ENCODE peak calls at places on chromosomes 13 and 19, in nine cellular contexts. One of them, this sample, is unnamed.
A peak's percentile ranks its signal among the peaks of the same experiment; 100 is the strongest.

GRCh38 chr13:27496006-27496405 is 45.6 kb upstream of the MTIF3 start:
- DNase-seq in right lobe of liver: no peak
- DNase-seq in stimulated activated CD8-positive, alpha-beta memory T cell treated with anti-CD3 and anti-CD28 coated beads, Interleukin-15, amount 100 ng/mL, for 24 hours: no peak
- DNase-seq in small intestine: no peak
- DNase-seq in HFF-Myc: no peak
- DNase-seq in head of caudate nucleus: no peak
- DNase-seq in AG04450: no peak
- DNase-seq in NCI-H1930: no peak
- DNase-seq in caudate nucleus: no peak
- DNase-seq in this sample: no peak

GRCh38 chr13:44106231-44107152 is 226.8 kb downstream of the LACC1 start:
- DNase-seq in HFF-Myc: no peak
- DNase-seq in stimulated activated CD8-positive, alpha-beta memory T cell treated with anti-CD3 and anti-CD28 coated beads, Interleukin-15, amount 100 ng/mL, for 24 hours: no peak
- DNase-seq in NCI-H1930: no peak
- DNase-seq in right lobe of liver: no peak
- DNase-seq in AG04450: no peak
- DNase-seq in head of caudate nucleus: no peak
- DNase-seq in small intestine: peak; percentile 59
- DNase-seq in caudate nucleus: no peak
- DNase-seq in this sample: no peak

GRCh38 chr19:15159251-15159650 is 41.5 kb downstream of the NOTCH3 start:
- DNase-seq in small intestine: no peak
- DNase-seq in HFF-Myc: no peak
- DNase-seq in right lobe of liver: no peak
- DNase-seq in stimulated activated CD8-positive, alpha-beta memory T cell treated with anti-CD3 and anti-CD28 coated beads, Interleukin-15, amount 100 ng/mL, for 24 hours: no peak
- DNase-seq in AG04450: no peak
- DNase-seq in NCI-H1930: no peak
- DNase-seq in caudate nucleus: no peak
- DNase-seq in head of caudate nucleus: no peak
- DNase-seq in this sample: no peak

GRCh38 chr13:29472317-29472961 is 123.0 kb downstream of the SLC7A1 start:
- DNase-seq in caudate nucleus: no peak
- DNase-seq in NCI-H1930: peak; percentile 32
- DNase-seq in HFF-Myc: peak; percentile 31
- DNase-seq in AG04450: no peak
- DNase-seq in head of caudate nucleus: no peak
- DNase-seq in stimulated activated CD8-positive, alpha-beta memory T cell treated with anti-CD3 and anti-CD28 coated beads, Interleukin-15, amount 100 ng/mL, for 24 hours: no peak
- DNase-seq in right lobe of liver: no peak
- DNase-seq in small intestine: peak; percentile 51
- DNase-seq in this sample: no peak

GRCh38 chr13:109700176-109700575 is 86.2 kb downstream of the IRS2 start:
- DNase-seq in AG04450: no peak
- DNase-seq in right lobe of liver: no peak
- DNase-seq in NCI-H1930: no peak
- DNase-seq in head of caudate nucleus: peak; percentile 68
- DNase-seq in caudate nucleus: no peak
- DNase-seq in small intestine: peak; percentile 89
- DNase-seq in HFF-Myc: peak; percentile 64
- DNase-seq in stimulated activated CD8-positive, alpha-beta memory T cell treated with anti-CD3 and anti-CD28 coated beads, Interleukin-15, amount 100 ng/mL, for 24 hours: no peak
- DNase-seq in this sample: peak; percentile 81

GRCh38 chr19:29370276-29370675 is 155.5 kb upstream of the VSTM2B start:
- DNase-seq in NCI-H1930: no peak
- DNase-seq in small intestine: no peak
- DNase-seq in caudate nucleus: no peak
- DNase-seq in HFF-Myc: no peak
- DNase-seq in stimulated activated CD8-positive, alpha-beta memory T cell treated with anti-CD3 and anti-CD28 coated beads, Interleukin-15, amount 100 ng/mL, for 24 hours: no peak
- DNase-seq in AG04450: no peak
- DNase-seq in head of caudate nucleus: no peak
- DNase-seq in right lobe of liver: no peak
- DNase-seq in this sample: no peak

GRCh38 chr19:54172413-54172763 is 572 bp downstream of the TMC4 start:
- DNase-seq in HFF-Myc: no peak
- DNase-seq in AG04450: no peak
- DNase-seq in caudate nucleus: no peak
- DNase-seq in head of caudate nucleus: no peak
- DNase-seq in small intestine: peak; percentile 48
- DNase-seq in NCI-H1930: no peak
- DNase-seq in right lobe of liver: no peak
- DNase-seq in stimulated activated CD8-positive, alpha-beta memory T cell treated with anti-CD3 and anti-CD28 coated beads, Interleukin-15, amount 100 ng/mL, for 24 hours: no peak
- DNase-seq in this sample: no peak

GRCh38 chr19:36849701-36850645 is 703 bp upstream of the ZNF345 start:
- DNase-seq in NCI-H1930: peak; percentile 90
- DNase-seq in head of caudate nucleus: peak; percentile 94
- DNase-seq in caudate nucleus: peak; percentile 80
- DNase-seq in right lobe of liver: peak; percentile 96
- DNase-seq in small intestine: peak; percentile 93
- DNase-seq in stimulated activated CD8-positive, alpha-beta memory T cell treated with anti-CD3 and anti-CD28 coated beads, Interleukin-15, amount 100 ng/mL, for 24 hours: peak; percentile 51
- DNase-seq in HFF-Myc: peak; percentile 36
- DNase-seq in AG04450: peak; percentile 67
- DNase-seq in this sample: peak; percentile 37

GRCh38 chr19:2385053-2385721 is 25.1 kb downstream of the TMPRSS9 start:
- DNase-seq in caudate nucleus: no peak
- DNase-seq in small intestine: peak; percentile 81
- DNase-seq in head of caudate nucleus: no peak
- DNase-seq in stimulated activated CD8-positive, alpha-beta memory T cell treated with anti-CD3 and anti-CD28 coated beads, Interleukin-15, amount 100 ng/mL, for 24 hours: no peak
- DNase-seq in HFF-Myc: peak; percentile 99
- DNase-seq in NCI-H1930: peak; percentile 60
- DNase-seq in AG04450: peak; percentile 27
- DNase-seq in right lobe of liver: no peak
- DNase-seq in this sample: no peak

GRCh38 chr13:61258185-61258584 is 157.5 kb downstream of the PCDH20 start:
- DNase-seq in NCI-H1930: no peak
- DNase-seq in HFF-Myc: no peak
- DNase-seq in caudate nucleus: no peak
- DNase-seq in head of caudate nucleus: no peak
- DNase-seq in right lobe of liver: no peak
- DNase-seq in AG04450: no peak
- DNase-seq in stimulated activated CD8-positive, alpha-beta memory T cell treated with anti-CD3 and anti-CD28 coated beads, Interleukin-15, amount 100 ng/mL, for 24 hours: no peak
- DNase-seq in small intestine: no peak
- DNase-seq in this sample: no peak

GRCh38 chr19:7856277-7856581 is 18.0 kb downstream of the PRR36 start:
- DNase-seq in NCI-H1930: no peak
- DNase-seq in caudate nucleus: no peak
- DNase-seq in HFF-Myc: no peak
- DNase-seq in right lobe of liver: no peak
- DNase-seq in small intestine: no peak
- DNase-seq in head of caudate nucleus: no peak
- DNase-seq in stimulated activated CD8-positive, alpha-beta memory T cell treated with anti-CD3 and anti-CD28 coated beads, Interleukin-15, amount 100 ng/mL, for 24 hours: no peak
- DNase-seq in AG04450: no peak
- DNase-seq in this sample: no peak

GRCh38 chr19:5340637-5341447 is at the start of gene PTPRS:
- DNase-seq in small intestine: peak; percentile 13
- DNase-seq in caudate nucleus: peak; percentile 85
- DNase-seq in head of caudate nucleus: peak; percentile 81
- DNase-seq in HFF-Myc: no peak
- DNase-seq in AG04450: peak; percentile 24
- DNase-seq in NCI-H1930: peak; percentile 85
- DNase-seq in stimulated activated CD8-positive, alpha-beta memory T cell treated with anti-CD3 and anti-CD28 coated beads, Interleukin-15, amount 100 ng/mL, for 24 hours: peak; percentile 50
- DNase-seq in right lobe of liver: peak; percentile 67
- DNase-seq in this sample: no peak

GRCh38 chr13:110885966-110886365 is 28.9 kb downstream of the ANKRD10 start:
- DNase-seq in HFF-Myc: no peak
- DNase-seq in stimulated activated CD8-positive, alpha-beta memory T cell treated with anti-CD3 and anti-CD28 coated beads, Interleukin-15, amount 100 ng/mL, for 24 hours: no peak
- DNase-seq in small intestine: peak; percentile 24
- DNase-seq in head of caudate nucleus: no peak
- DNase-seq in AG04450: no peak
- DNase-seq in caudate nucleus: no peak
- DNase-seq in NCI-H1930: no peak
- DNase-seq in right lobe of liver: no peak
- DNase-seq in this sample: no peak

This sample was measured in NCI-H1436 treated with DMSO at 0.1 percent for 48 hours.